ENCODE peak calls at places on chromosomes 4 and X, in six cellular contexts. One of them, this sample, is unnamed.

GRCh38 chr4:43757147-43757546 is 691.5 kb downstream of the KCTD8 start:
- DNase-seq in ELF-1: peak; percentile 4
- DNase-seq in Calu3: no peak
- DNase-seq in activated T-helper 1 cell treated with anti-CD3 and anti-CD28 coated beads, Interleukin-12 subunit alpha, Interleukin-12 subunit beta, Interleukin-2, Interleukin-4 antibody, amounts not matched to agents 30 ng/mL and 10 ng/mL and 1 ng/mL, durations not matched to agents 14 hours and 24 hours and 36 hours: no peak
- DNase-seq in ACHN: peak; percentile 28
- DNase-seq in stimulated activated CD4-positive, alpha-beta T cell treated with anti-CD3 and anti-CD28 coated beads, Interleukin-4, amount 100 ng/mL, for 4 hours: no peak
- DNase-seq in this sample: no peak

GRCh38 chr4:12692815-12693214 is 791.3 kb downstream of the RAB28 start:
- DNase-seq in stimulated activated CD4-positive, alpha-beta T cell treated with anti-CD3 and anti-CD28 coated beads, Interleukin-4, amount 100 ng/mL, for 4 hours: no peak
- DNase-seq in Calu3: no peak
- DNase-seq in ACHN: no peak
- DNase-seq in ELF-1: no peak
- DNase-seq in activated T-helper 1 cell treated with anti-CD3 and anti-CD28 coated beads, Interleukin-12 subunit alpha, Interleukin-12 subunit beta, Interleukin-2, Interleukin-4 antibody, amounts not matched to agents 30 ng/mL and 10 ng/mL and 1 ng/mL, durations not matched to agents 14 hours and 24 hours and 36 hours: no peak
- DNase-seq in this sample: no peak

GRCh38 chr4:7417639-7418038 is 17.1 kb downstream of the PSAPL1 start:
- DNase-seq in activated T-helper 1 cell treated with anti-CD3 and anti-CD28 coated beads, Interleukin-12 subunit alpha, Interleukin-12 subunit beta, Interleukin-2, Interleukin-4 antibody, amounts not matched to agents 30 ng/mL and 10 ng/mL and 1 ng/mL, durations not matched to agents 14 hours and 24 hours and 36 hours: no peak
- DNase-seq in ELF-1: no peak
- DNase-seq in ACHN: no peak
- DNase-seq in Calu3: no peak
- DNase-seq in stimulated activated CD4-positive, alpha-beta T cell treated with anti-CD3 and anti-CD28 coated beads, Interleukin-4, amount 100 ng/mL, for 4 hours: no peak
- DNase-seq in this sample: no peak

GRCh38 chr4:111064342-111064993 is 441.6 kb upstream of the PITX2 start:
- DNase-seq in activated T-helper 1 cell treated with anti-CD3 and anti-CD28 coated beads, Interleukin-12 subunit alpha, Interleukin-12 subunit beta, Interleukin-2, Interleukin-4 antibody, amounts not matched to agents 30 ng/mL and 10 ng/mL and 1 ng/mL, durations not matched to agents 14 hours and 24 hours and 36 hours: no peak
- DNase-seq in Calu3: no peak
- DNase-seq in ACHN: peak; percentile 87
- DNase-seq in ELF-1: peak; percentile 15
- DNase-seq in stimulated activated CD4-positive, alpha-beta T cell treated with anti-CD3 and anti-CD28 coated beads, Interleukin-4, amount 100 ng/mL, for 4 hours: no peak
- DNase-seq in this sample: no peak

GRCh38 chrX:28920554-28920953 is 333.3 kb downstream of the IL1RAPL1 start:
- DNase-seq in ACHN: no peak
- DNase-seq in stimulated activated CD4-positive, alpha-beta T cell treated with anti-CD3 and anti-CD28 coated beads, Interleukin-4, amount 100 ng/mL, for 4 hours: no peak
- DNase-seq in ELF-1: peak; percentile 15
- DNase-seq in activated T-helper 1 cell treated with anti-CD3 and anti-CD28 coated beads, Interleukin-12 subunit alpha, Interleukin-12 subunit beta, Interleukin-2, Interleukin-4 antibody, amounts not matched to agents 30 ng/mL and 10 ng/mL and 1 ng/mL, durations not matched to agents 14 hours and 24 hours and 36 hours: no peak
- DNase-seq in Calu3: no peak
- DNase-seq in this sample: no peak

GRCh38 chr4:77600521-77601451 is 4.8 kb upstream of the CXCL13 start:
- DNase-seq in ACHN: peak; percentile 43
- DNase-seq in Calu3: peak; percentile 38
- DNase-seq in stimulated activated CD4-positive, alpha-beta T cell treated with anti-CD3 and anti-CD28 coated beads, Interleukin-4, amount 100 ng/mL, for 4 hours: no peak
- DNase-seq in ELF-1: peak; percentile 32
- DNase-seq in activated T-helper 1 cell treated with anti-CD3 and anti-CD28 coated beads, Interleukin-12 subunit alpha, Interleukin-12 subunit beta, Interleukin-2, Interleukin-4 antibody, amounts not matched to agents 30 ng/mL and 10 ng/mL and 1 ng/mL, durations not matched to agents 14 hours and 24 hours and 36 hours: no peak
- DNase-seq in this sample: no peak

GRCh38 chr4:152972821-152973613 is 36.9 kb downstream of the FHDC1 start:
- DNase-seq in activated T-helper 1 cell treated with anti-CD3 and anti-CD28 coated beads, Interleukin-12 subunit alpha, Interleukin-12 subunit beta, Interleukin-2, Interleukin-4 antibody, amounts not matched to agents 30 ng/mL and 10 ng/mL and 1 ng/mL, durations not matched to agents 14 hours and 24 hours and 36 hours: no peak
- DNase-seq in ELF-1: no peak
- DNase-seq in Calu3: no peak
- DNase-seq in ACHN: peak; percentile 18
- DNase-seq in stimulated activated CD4-positive, alpha-beta T cell treated with anti-CD3 and anti-CD28 coated beads, Interleukin-4, amount 100 ng/mL, for 4 hours: no peak
- DNase-seq in this sample: no peak

GRCh38 chrX:115988825-115989224 is 181.7 kb upstream of the AGTR2 start:
- DNase-seq in ACHN: no peak
- DNase-seq in activated T-helper 1 cell treated with anti-CD3 and anti-CD28 coated beads, Interleukin-12 subunit alpha, Interleukin-12 subunit beta, Interleukin-2, Interleukin-4 antibody, amounts not matched to agents 30 ng/mL and 10 ng/mL and 1 ng/mL, durations not matched to agents 14 hours and 24 hours and 36 hours: no peak
- DNase-seq in stimulated activated CD4-positive, alpha-beta T cell treated with anti-CD3 and anti-CD28 coated beads, Interleukin-4, amount 100 ng/mL, for 4 hours: no peak
- DNase-seq in ELF-1: no peak
- DNase-seq in Calu3: no peak
- DNase-seq in this sample: no peak

GRCh38 chrX:69616520-69617203 is 749 bp downstream of the EDA start:
- DNase-seq in ELF-1: peak; percentile 66
- DNase-seq in ACHN: no peak
- DNase-seq in stimulated activated CD4-positive, alpha-beta T cell treated with anti-CD3 and anti-CD28 coated beads, Interleukin-4, amount 100 ng/mL, for 4 hours: no peak
- DNase-seq in Calu3: peak; percentile 30
- DNase-seq in activated T-helper 1 cell treated with anti-CD3 and anti-CD28 coated beads, Interleukin-12 subunit alpha, Interleukin-12 subunit beta, Interleukin-2, Interleukin-4 antibody, amounts not matched to agents 30 ng/mL and 10 ng/mL and 1 ng/mL, durations not matched to agents 14 hours and 24 hours and 36 hours: no peak
- DNase-seq in this sample: no peak

GRCh38 chr4:156971623-156972369 is at the start of gene PDGFC:
- DNase-seq in ELF-1: peak; percentile 80
- DNase-seq in activated T-helper 1 cell treated with anti-CD3 and anti-CD28 coated beads, Interleukin-12 subunit alpha, Interleukin-12 subunit beta, Interleukin-2, Interleukin-4 antibody, amounts not matched to agents 30 ng/mL and 10 ng/mL and 1 ng/mL, durations not matched to agents 14 hours and 24 hours and 36 hours: no peak
- DNase-seq in Calu3: peak; percentile 85
- DNase-seq in ACHN: peak; percentile 89
- DNase-seq in stimulated activated CD4-positive, alpha-beta T cell treated with anti-CD3 and anti-CD28 coated beads, Interleukin-4, amount 100 ng/mL, for 4 hours: no peak
- DNase-seq in this sample: no peak